ENCODE peak calls at places on chromosomes 1 and 21, in eight cellular contexts. W is CD8-positive, alpha-beta T cell; U is MM.1S; O is right lobe of liver; Y is Panc1; M is cardiac fibroblast; H is SK-N-SH; D is B cell. X is an unnamed sample.

GRCh38 chr1:71461416-71461815 is 380.6 kb upstream of the ZRANB2 start:
- DNase-seq in W (no peak), U (no peak), O (no peak), Y (no peak), M (no peak), H (no peak), D (no peak), X (no peak)

GRCh38 chr1:53619811-53620619 is 118.9 kb downstream of the GLIS1 start:
- DNase-seq in W (no peak), U (no peak), O (peak), Y (no peak), M (peak), H (no peak), D (no peak), X (no peak)

GRCh38 chr1:62439652-62440371 is 3.0 kb downstream of the USP1 start:
- DNase-seq in W (no peak), U (no peak), O (no peak), Y (no peak), M (no peak), H (no peak), D (no peak), X (peak)

GRCh38 chr1:202616355-202616910 is 93.8 kb downstream of the SYT2 start:
- DNase-seq in W (no peak), U (no peak), O (no peak), Y (no peak), M (no peak), H (no peak), D (no peak), X (no peak)

GRCh38 chr1:41399148-41399795 is 38.0 kb downstream of the FOXO6 start:
- DNase-seq in W (no peak), U (no peak), O (no peak), Y (no peak), M (no peak), H (peak), D (no peak), X (no peak)

GRCh38 chr1:65480684-65481405 is 60.4 kb downstream of the LEPR start:
- DNase-seq in W (no peak), U (no peak), O (no peak), Y (no peak), M (no peak), H (no peak), D (no peak), X (no peak)

GRCh38 chr1:231241751-231242150 is 739 bp downstream of the GNPAT start:
- DNase-seq in W (peak), U (peak), O (no peak), Y (no peak), M (peak), H (peak), D (peak), X (peak)

GRCh38 chr1:41175546-41175945 is 66.6 kb downstream of the SCMH1 start:
- DNase-seq in W (no peak), U (no peak), O (no peak), Y (no peak), M (peak), H (no peak), D (no peak), X (no peak)

GRCh38 chr1:166132496-166132895 is 34.3 kb downstream of the FAM78B start:
- DNase-seq in W (no peak), U (no peak), O (no peak), Y (no peak), M (no peak), H (no peak), D (no peak), X (no peak)

GRCh38 chr1:88001460-88001859 is 672.8 kb downstream of the LMO4 start:
- DNase-seq in W (no peak), U (no peak), O (no peak), Y (peak), M (peak), H (no peak), D (no peak), X (no peak)

GRCh38 chr1:46039571-46040052 is 92.8 kb downstream of the PIK3R3 start:
- DNase-seq in W (no peak), U (no peak), O (peak), Y (no peak), M (peak), H (no peak), D (no peak), X (no peak)

GRCh38 chr1:2587860-2588571 is 1.4 kb downstream of the PRXL2B start:
- DNase-seq in W (no peak), U (no peak), O (no peak), Y (no peak), M (no peak), H (no peak), D (no peak), X (no peak)

GRCh38 chr1:243585982-243586381 is 264.1 kb downstream of the AKT3 start:
- DNase-seq in W (no peak), U (no peak), O (no peak), Y (no peak), M (no peak), H (no peak), D (no peak), X (no peak)

GRCh38 chr1:32351859-32352745 is 10.2 kb downstream of the FAM229A start:
- DNase-seq in W (no peak), U (no peak), O (peak), Y (no peak), M (peak), H (peak), D (no peak), X (no peak)

GRCh38 chr1:41360074-41361027 is 883 bp upstream of the FOXO6 start:
- DNase-seq in W (no peak), U (no peak), O (peak), Y (no peak), M (no peak), H (no peak), D (no peak), X (no peak)

GRCh38 chr1:17674707-17675505 is 80.2 kb upstream of the ACTL8 start:
- DNase-seq in W (no peak), U (no peak), O (no peak), Y (no peak), M (peak), H (no peak), D (no peak), X (no peak)

GRCh38 chr21:15210235-15210678 is 145.5 kb upstream of the NRIP1 start:
- DNase-seq in W (no peak), U (no peak), O (peak), Y (no peak), M (peak), H (no peak), D (no peak), X (no peak)

GRCh38 chr21:22575165-22575584 is 1577.0 kb downstream of the NCAM2 start:
- DNase-seq in W (no peak), U (peak), O (no peak), Y (no peak), M (no peak), H (peak), D (no peak), X (no peak)

GRCh38 chr1:8571200-8571984 is 246.0 kb downstream of the RERE start:
- DNase-seq in W (no peak), U (no peak), O (no peak), Y (no peak), M (peak), H (peak), D (peak), X (no peak)

GRCh38 chr1:230250061-230250460 is 176.1 kb downstream of the PGBD5 start:
- DNase-seq in W (no peak), U (no peak), O (no peak), Y (no peak), M (no peak), H (no peak), D (no peak), X (no peak)

GRCh38 chr21:45973475-45974072 is 8.0 kb upstream of the COL6A1 start:
- DNase-seq in W (peak), U (peak), O (no peak), Y (no peak), M (peak), H (peak), D (peak), X (peak)

GRCh38 chr1:168083456-168084325 is 53.0 kb downstream of the GPR161 start:
- DNase-seq in W (no peak), U (peak), O (no peak), Y (no peak), M (peak), H (no peak), D (no peak), X (no peak)

GRCh38 chr1:99677416-99677815 is 31.5 kb downstream of the PALMD start:
- DNase-seq in W (no peak), U (no peak), O (no peak), Y (no peak), M (no peak), H (no peak), D (no peak), X (no peak)

GRCh38 chr1:117093091-117093534 is 28.4 kb downstream of the TRIM45 start:
- DNase-seq in W (no peak), U (no peak), O (no peak), Y (no peak), M (peak), H (no peak), D (no peak), X (peak)

GRCh38 chr1:232470711-232471110 is 159.2 kb downstream of the SIPA1L2 start:
- DNase-seq in W (no peak), U (no peak), O (no peak), Y (no peak), M (no peak), H (no peak), D (no peak), X (no peak)

GRCh38 chr1:163467291-163467690 is 145.5 kb downstream of the NUF2 start:
- DNase-seq in W (no peak), U (no peak), O (no peak), Y (no peak), M (no peak), H (no peak), D (no peak), X (no peak)

GRCh38 chr1:48597663-48598062 is 125.7 kb upstream of the SPATA6 start:
- DNase-seq in W (no peak), U (no peak), O (no peak), Y (no peak), M (no peak), H (no peak), D (no peak), X (no peak)

GRCh38 chr1:117627562-117628165 is 21.8 kb downstream of the TENT5C start:
- DNase-seq in W (no peak), U (peak), O (no peak), Y (no peak), M (no peak), H (no peak), D (no peak), X (no peak)

GRCh38 chr1:44067258-44068250 is 36.3 kb upstream of the SLC6A9 start:
- DNase-seq in W (no peak), U (no peak), O (peak), Y (no peak), M (no peak), H (no peak), D (peak), X (peak)

GRCh38 chr1:93738075-93738622 is 56.5 kb upstream of the BCAR3 start:
- DNase-seq in W (no peak), U (no peak), O (no peak), Y (no peak), M (peak), H (no peak), D (no peak), X (no peak)

GRCh38 chr1:26787381-26787705 is 407 bp upstream of the PIGV start:
- DNase-seq in W (peak), U (peak), O (no peak), Y (no peak), M (peak), H (no peak), D (no peak), X (peak)

GRCh38 chr1:2429780-2430591 is 17.6 kb upstream of the PEX10 start:
- DNase-seq in W (no peak), U (no peak), O (no peak), Y (no peak), M (peak), H (no peak), D (no peak), X (no peak)

GRCh38 chr1:203133969-203134725 is 6.6 kb downstream of the ADORA1 start:
- DNase-seq in W (no peak), U (no peak), O (no peak), Y (no peak), M (peak), H (no peak), D (no peak), X (no peak)

GRCh38 chr1:235515844-235516512 is 11.7 kb upstream of the B3GALNT2 start:
- DNase-seq in W (no peak), U (no peak), O (no peak), Y (no peak), M (no peak), H (no peak), D (no peak), X (no peak)

GRCh38 chr1:235513495-235514366 is 9.5 kb upstream of the B3GALNT2 start:
- DNase-seq in W (no peak), U (peak), O (no peak), Y (no peak), M (peak), H (peak), D (peak), X (peak)

GRCh38 chr1:235507623-235508022 is 3.4 kb upstream of the B3GALNT2 start:
- DNase-seq in W (no peak), U (no peak), O (no peak), Y (no peak), M (no peak), H (no peak), D (no peak), X (no peak)

GRCh38 chr1:235516862-235517446 is 12.7 kb upstream of the B3GALNT2 start:
- DNase-seq in W (no peak), U (peak), O (no peak), Y (no peak), M (no peak), H (no peak), D (no peak), X (no peak)

DNA sequence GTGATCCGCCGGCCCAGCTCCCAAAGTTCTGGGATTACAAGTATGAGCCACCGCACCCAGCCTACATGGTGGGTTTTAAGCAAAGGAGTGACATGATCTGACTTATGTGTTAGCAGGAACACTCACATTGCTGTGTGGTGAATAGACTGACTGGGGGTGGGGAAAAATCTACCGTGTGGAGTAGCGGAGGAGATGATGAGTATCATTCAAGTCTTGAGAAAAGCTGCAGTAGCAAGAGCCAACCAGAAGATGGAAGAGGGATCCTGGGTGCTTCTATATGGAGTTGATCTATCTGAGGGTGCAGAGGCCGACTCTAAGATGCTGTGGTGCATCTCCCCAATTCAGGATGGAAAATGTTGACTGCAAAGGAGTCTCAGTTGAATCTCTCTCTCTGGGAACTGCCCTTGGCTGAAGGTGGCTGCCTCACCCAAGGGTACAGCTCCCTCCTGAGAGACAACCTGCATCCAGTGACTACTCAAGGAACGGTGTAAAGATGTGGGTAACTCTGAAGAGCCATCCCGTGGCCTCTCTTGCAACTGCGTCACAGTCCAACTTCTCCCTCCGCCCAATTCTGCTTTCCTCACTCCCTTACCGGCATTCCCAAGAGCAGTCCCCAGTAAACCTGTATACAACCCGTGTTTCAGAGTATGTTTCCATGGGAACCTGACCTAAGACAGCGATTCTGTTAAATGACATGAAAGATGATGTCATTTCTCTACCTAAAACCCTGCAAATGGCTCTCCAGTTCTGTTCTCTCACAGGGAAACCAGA is 7.4 kb upstream of the B3GALNT2 start:
- DNase-seq in W (no peak), U (no peak), O (no peak), Y (no peak), M (peak), H (no peak), D (no peak), X (no peak)
- TF ChIP-seq CTCF in W (no peak), U (no peak), O (no peak), Y (peak), M (no peak), H (peak), D (no peak), X (peak)

GRCh38 chr1:153617677-153618076 is 1.6 kb upstream of the S100A14 start:
- DNase-seq in W (no peak), U (peak), O (peak), Y (no peak), M (peak), H (peak), D (peak), X (peak)
- TF ChIP-seq CTCF in W (peak), U (peak), O (peak), Y (peak), M (peak), H (peak), D (no peak), X (peak)

DNA sequence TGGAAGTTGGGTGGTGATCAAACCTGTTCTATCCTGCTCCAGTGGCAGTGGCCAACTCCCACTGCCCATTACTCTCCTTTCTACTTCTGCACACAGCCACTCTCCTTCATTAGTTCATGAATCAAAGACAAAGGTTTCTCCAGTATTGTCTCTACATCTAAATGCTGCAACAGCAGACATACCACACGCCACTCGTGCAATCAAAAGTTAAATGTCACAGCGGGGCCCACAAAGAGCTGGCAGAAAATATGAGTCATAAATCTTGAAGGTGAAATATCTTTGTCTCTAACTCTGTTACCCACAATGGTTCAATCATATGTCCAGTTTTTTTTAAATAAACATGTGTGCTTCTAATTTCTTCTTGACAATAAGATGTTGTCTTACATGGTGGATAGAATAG is 13.3 kb downstream of the APCS start:
- DNase-seq in W (no peak), U (no peak), O (no peak), Y (no peak), M (no peak), H (no peak), D (no peak), X (no peak)
- TF ChIP-seq CTCF in W (no peak), U (no peak), O (no peak), Y (no peak), M (no peak), H (no peak), D (no peak), X (no peak)

GRCh38 chr1:10911274-10912166 is 100.9 kb upstream of the TARDBP start:
- DNase-seq in W (no peak), U (no peak), O (no peak), Y (no peak), M (no peak), H (peak), D (no peak), X (no peak)
- TF ChIP-seq CTCF in W (no peak), U (no peak), O (no peak), Y (no peak), M (no peak), H (no peak), D (no peak), X (no peak)

GRCh38 chr1:15287591-15287990 is 40.6 kb downstream of the FHAD1 start:
- DNase-seq in W (no peak), U (no peak), O (no peak), Y (no peak), M (no peak), H (no peak), D (no peak), X (no peak)

GRCh38 chr1:15289251-15289651 is 42.2 kb downstream of the FHAD1 start:
- DNase-seq in W (no peak), U (no peak), O (no peak), Y (no peak), M (no peak), H (no peak), D (no peak), X (no peak)

GRCh38 chr1:15288173-15288926 is 41.3 kb downstream of the FHAD1 start:
- DNase-seq in W (no peak), U (no peak), O (no peak), Y (no peak), M (no peak), H (no peak), D (no peak), X (no peak)

GRCh38 chr1:15287035-15287434 is 40.0 kb downstream of the FHAD1 start:
- DNase-seq in W (no peak), U (no peak), O (no peak), Y (no peak), M (no peak), H (no peak), D (no peak), X (no peak)

DNA sequence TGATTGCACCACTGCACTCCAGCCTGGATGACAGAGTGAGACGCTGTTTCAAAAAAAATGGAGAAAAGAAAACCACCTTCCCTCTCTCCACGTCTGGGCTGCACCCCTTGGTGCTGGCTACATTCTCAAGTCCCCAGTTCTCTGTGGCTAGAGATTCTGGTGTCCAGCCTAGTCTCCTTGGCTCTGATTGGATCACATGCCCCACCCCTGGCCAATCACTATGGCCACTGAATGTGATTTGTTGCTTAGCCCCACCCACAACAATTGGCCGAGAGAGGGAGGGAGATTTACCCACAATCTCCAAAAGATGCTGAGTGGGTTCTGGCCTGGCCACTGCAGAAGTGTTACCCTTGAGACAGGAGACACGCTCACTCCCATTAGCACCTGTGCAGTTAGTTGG is 39.4 kb downstream of the FHAD1 start:
- DNase-seq in W (no peak), U (no peak), O (no peak), Y (no peak), M (no peak), H (no peak), D (no peak), X (no peak)
- TF ChIP-seq CTCF in W (no peak), U (no peak), O (no peak), Y (no peak), M (no peak), H (no peak), D (no peak), X (no peak)

DNA sequence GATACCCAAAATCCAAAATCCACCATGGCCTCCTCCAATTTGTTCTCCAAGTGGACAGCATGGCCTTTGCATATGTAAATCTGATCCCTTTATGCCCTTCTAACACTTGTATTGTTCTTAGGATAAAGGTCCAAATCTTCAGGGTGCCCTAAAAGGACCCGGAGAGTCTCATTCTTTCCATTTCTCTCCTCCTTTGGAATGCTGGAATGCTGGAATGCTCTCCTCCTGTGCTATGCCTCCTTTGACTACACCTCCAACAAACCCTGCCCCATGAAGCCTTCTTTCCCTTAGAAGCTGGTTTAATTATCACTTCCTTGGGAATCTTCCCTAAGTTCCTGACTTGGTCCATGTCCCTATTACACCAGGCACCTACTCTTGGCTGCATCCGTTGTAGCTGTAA is 484.8 kb upstream of the RUNX1 start:
- DNase-seq in W (no peak), U (no peak), O (no peak), Y (no peak), M (no peak), H (no peak), D (no peak), X (no peak)
- TF ChIP-seq CTCF in W (no peak), U (no peak), O (no peak), Y (no peak), M (no peak), H (no peak), D (no peak), X (no peak)

GRCh38 chr1:57079454-57080157 is 113.8 kb upstream of the C8B start:
- DNase-seq in W (no peak), U (no peak), O (no peak), Y (no peak), M (no peak), H (no peak), D (no peak), X (no peak)
- TF ChIP-seq CTCF in W (no peak), U (peak), O (peak), Y (peak), M (peak), H (peak), D (no peak), X (peak)

X was measured in GM13977.